ENCODE peak calls at places on chromosomes 5 and 9, in four cellular contexts. I is transverse colon, G is right lobe of liver, H is cardiac muscle cell. X is an unnamed sample.
A peak's percentile ranks its signal among the peaks of the same experiment; 100 is the strongest.

GRCh38 chr5:176359658-176360057 is 1.9 kb downstream of the KIAA1191 start:
- DNase-seq in I (no peak), G (no peak), H (no peak), X (no peak)

GRCh38 chr9:119284118-119284517 is 85.1 kb downstream of the BRINP1 start:
- DNase-seq in I (no peak), G (no peak), H (peak; percentile 54), X (no peak)

GRCh38 chr5:67051164-67051563 is 145.4 kb downstream of the CD180 start:
- DNase-seq in I (peak; percentile 78), G (no peak), H (no peak), X (no peak)

GRCh38 chr9:122806661-122807060 is 6.7 kb downstream of the OR1K1 start:
- DNase-seq in I (no peak), G (no peak), H (no peak), X (no peak)

GRCh38 chr9:136623849-136624183 is 38.9 kb upstream of the EGFL7 start:
- DNase-seq in I (peak; percentile 11), G (peak; percentile 52), H (no peak), X (no peak)

GRCh38 chr9:91978739-91979414 is 28.8 kb upstream of the ROR2 start:
- DNase-seq in I (no peak), G (no peak), H (peak; percentile 56), X (no peak)

GRCh38 chr9:83204047-83204446 is 141.1 kb upstream of the RASEF start:
- DNase-seq in I (no peak), G (no peak), H (peak; percentile 12), X (no peak)

GRCh38 chr5:82885657-82886389 is 191.4 kb downstream of the TMEM167A start:
- DNase-seq in I (no peak), G (no peak), H (no peak), X (no peak)

GRCh38 chr5:157549954-157550549 is 25.5 kb downstream of the ADAM19 start:
- DNase-seq in I (no peak), G (no peak), H (no peak), X (no peak)

GRCh38 chr5:37839441-37840035 is 303 bp downstream of the GDNF start:
- DNase-seq in I (peak; percentile 25), G (no peak), H (peak; percentile 77), X (peak; percentile 49)

GRCh38 chr9:135277219-135278201 is 190.0 kb downstream of the OLFM1 start:
- DNase-seq in I (no peak), G (no peak), H (no peak), X (no peak)

GRCh38 chr5:165334186-165334585 is 1828.8 kb downstream of the MAT2B start:
- DNase-seq in I (no peak), G (no peak), H (no peak), X (no peak)

GRCh38 chr5:96756985-96757384 is 50.8 kb downstream of the ERAP1 start:
- DNase-seq in I (no peak), G (no peak), H (no peak), X (no peak)

GRCh38 chr9:84782228-84782866 is 112.8 kb downstream of the NTRK2 start:
- DNase-seq in I (no peak), G (no peak), H (no peak), X (no peak)

GRCh38 chr5:180852510-180852909 is 8.6 kb downstream of the ZFP62 start:
- DNase-seq in I (no peak), G (no peak), H (no peak), X (no peak)

GRCh38 chr9:15377625-15378252 is 44.9 kb upstream of the SNAPC3 start:
- DNase-seq in I (no peak), G (no peak), H (no peak), X (no peak)

GRCh38 chr5:129905467-129906176 is 1.4 kb downstream of the CHSY3 start:
- DNase-seq in I (no peak), G (peak; percentile 45), H (peak; percentile 34), X (no peak)

GRCh38 chr5:35853652-35854051 is 3.0 kb upstream of the IL7R start:
- DNase-seq in I (peak; percentile 22), G (no peak), H (no peak), X (no peak)

GRCh38 chr9:114375386-114375785 is 12.4 kb downstream of the AKNA start:
- DNase-seq in I (no peak), G (no peak), H (no peak), X (no peak)

GRCh38 chr9:631596-631995 is 209.9 kb upstream of the DMRT1 start:
- DNase-seq in I (no peak), G (no peak), H (no peak), X (no peak)

GRCh38 chr5:181265092-181265671 is 4.2 kb upstream of the TRIM52 start:
- DNase-seq in I (no peak), G (no peak), H (no peak), X (no peak)

GRCh38 chr5:17343675-17344074 is 126.2 kb downstream of the BASP1 start:
- DNase-seq in I (no peak), G (no peak), H (no peak), X (no peak)

GRCh38 chr9:5629312-5630037 is 568 bp downstream of the RIC1 start:
- DNase-seq in I (peak; percentile 53), G (peak; percentile 71), H (peak; percentile 53), X (peak; percentile 61)

GRCh38 chr9:35836595-35836994 is 7.6 kb downstream of the TMEM8B start:
- DNase-seq in I (no peak), G (no peak), H (no peak), X (no peak)

GRCh38 chr9:91486699-91487497 is 63.3 kb upstream of the NFIL3 start:
- DNase-seq in I (no peak), G (no peak), H (no peak), X (no peak)

GRCh38 chr5:82719368-82719767 is 357.8 kb downstream of the TMEM167A start:
- DNase-seq in I (no peak), G (no peak), H (no peak), X (no peak)

GRCh38 chr9:125525846-125526619 is 181.0 kb downstream of the MAPKAP1 start:
- DNase-seq in I (no peak), G (no peak), H (no peak), X (peak; percentile 70)

GRCh38 chr9:86854898-86855523 is 92.3 kb downstream of the GAS1 start:
- DNase-seq in I (no peak), G (peak; percentile 72), H (peak; percentile 76), X (no peak)

GRCh38 chr5:53923969-53924876 is 363.8 kb downstream of the NDUFS4 start:
- DNase-seq in I (no peak), G (no peak), H (no peak), X (no peak)

GRCh38 chr5:126414874-126415502 is 8.2 kb upstream of the GRAMD2B start:
- DNase-seq in I (no peak), G (no peak), H (peak; percentile 62), X (peak; percentile 23)

GRCh38 chr5:141476132-141476909 is 555 bp downstream of the PCDHGC3 start:
- DNase-seq in I (peak; percentile 57), G (peak; percentile 53), H (peak; percentile 31), X (peak; percentile 64)

GRCh38 chr9:73157811-73158210 is 6.1 kb downstream of the ANXA1 start:
- DNase-seq in I (no peak), G (no peak), H (no peak), X (no peak)

GRCh38 chr9:21815643-21816042 is 13.2 kb downstream of the MTAP start:
- DNase-seq in I (no peak), G (no peak), H (no peak), X (no peak)

GRCh38 chr9:85290019-85290418 is 451.7 kb downstream of the AGTPBP1 start:
- DNase-seq in I (no peak), G (no peak), H (no peak), X (no peak)

GRCh38 chr9:36843964-36844363 is 190.1 kb downstream of the PAX5 start:
- DNase-seq in I (no peak), G (no peak), H (no peak), X (no peak)

GRCh38 chr9:37540634-37541033 is 35.5 kb downstream of the FBXO10 start:
- DNase-seq in I (peak; percentile 53), G (no peak), H (no peak), X (peak; percentile 47)

GRCh38 chr9:69223605-69224004 is 49.5 kb downstream of the TJP2 start:
- DNase-seq in I (no peak), G (no peak), H (peak; percentile 69), X (no peak)

GRCh38 chr5:131491749-131492148 is 143.3 kb downstream of the RAPGEF6 start:
- DNase-seq in I (no peak), G (no peak), H (no peak), X (no peak)

DNA sequence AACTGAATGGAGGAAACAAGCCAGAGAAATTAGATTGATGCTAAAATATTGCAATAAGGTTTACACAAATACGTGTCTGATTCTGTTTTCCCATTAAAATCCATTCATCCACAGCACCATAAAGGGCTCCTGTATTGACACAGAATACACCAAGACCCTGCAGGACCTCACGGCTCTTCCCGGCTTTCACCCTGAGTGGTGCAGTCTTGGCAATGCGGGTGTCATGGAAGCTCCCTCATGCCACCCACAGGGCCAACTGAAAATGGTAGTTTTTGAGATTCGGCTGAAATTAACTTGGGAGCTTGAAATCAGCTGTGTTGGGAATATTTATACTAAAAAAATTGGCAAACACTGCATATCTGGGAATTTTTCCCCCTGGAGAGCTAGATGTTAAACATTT is 17.3 kb upstream of the EXOC3 start:
- DNase-seq in I (no peak), G (no peak), H (no peak), X (no peak)
- TF ChIP-seq CTCF in I (no peak), G (no peak), H (peak; percentile 10), X (peak; percentile 13)

DNA sequence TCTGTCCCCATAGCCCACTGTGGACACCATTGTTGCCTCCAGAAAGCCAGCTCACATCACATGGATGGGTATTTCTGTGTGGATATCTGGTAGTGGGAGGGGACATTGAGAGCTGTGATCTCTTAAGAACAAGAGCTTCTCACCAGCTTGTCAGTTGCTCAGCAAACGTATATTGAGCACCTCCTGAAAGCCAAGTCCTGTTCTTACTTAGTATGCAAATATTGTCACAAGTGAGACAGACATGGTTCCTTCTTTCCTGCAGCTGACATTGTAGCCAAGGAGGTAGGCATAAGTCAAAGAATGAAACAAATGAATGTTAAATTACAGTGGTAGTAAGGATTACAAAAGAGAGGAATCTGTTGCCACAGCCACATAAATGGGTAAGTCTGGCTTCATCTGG is 3.8 kb downstream of the TCOF1 start:
- DNase-seq in I (no peak), G (no peak), H (no peak), X (no peak)
- H3K27ac ChIP-seq in I (no peak overlapping the region), G (no peak overlapping the region), H (no peak overlapping the region), X (no peak overlapping the region)

DNA sequence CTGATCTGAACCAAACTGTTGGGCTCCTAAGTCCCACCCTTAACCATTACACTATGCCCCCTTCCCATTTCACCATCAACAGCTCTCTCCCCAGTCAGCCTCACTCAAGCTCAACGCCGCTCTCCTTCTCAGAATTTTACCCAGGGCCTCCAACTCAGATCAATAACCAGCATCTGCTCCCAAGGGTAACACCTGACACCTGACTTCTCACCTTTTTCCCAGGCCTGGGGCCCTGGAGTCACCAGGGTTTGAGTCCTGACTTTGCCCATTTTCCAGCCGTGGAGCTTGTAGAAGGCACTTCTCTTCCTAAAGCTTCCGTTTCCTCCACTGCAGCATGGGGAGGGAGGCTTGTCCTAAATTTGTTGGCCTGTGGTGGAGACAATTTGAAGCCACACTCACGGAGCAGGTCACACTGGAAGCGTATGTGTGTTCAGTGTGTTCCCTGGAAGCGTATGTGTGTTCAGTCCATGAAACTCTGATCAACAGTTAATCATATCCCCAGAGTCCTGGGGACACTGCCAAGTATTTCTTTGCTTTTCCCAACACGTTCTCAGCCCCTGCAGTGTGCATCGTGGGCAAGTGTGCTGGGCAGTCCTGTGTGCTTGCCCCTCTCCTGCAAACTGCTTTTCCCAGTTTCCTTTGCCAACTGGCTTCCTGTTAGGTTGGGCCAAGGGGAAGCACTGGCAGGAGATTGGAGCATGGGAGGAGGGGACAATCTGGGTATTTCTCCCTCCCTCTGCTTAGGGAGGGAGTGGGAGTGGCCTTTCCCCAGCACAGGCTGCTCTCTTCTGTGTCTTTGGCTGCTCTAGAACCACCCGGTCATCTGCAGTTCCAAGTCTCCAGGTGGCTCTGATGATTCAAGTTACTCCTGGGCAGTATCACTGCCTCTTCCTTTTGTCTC is 36.9 kb upstream of the NEK6 start:
- DNase-seq in I (peak; percentile 60), G (peak; percentile 94), H (no peak), X (no peak)
- H3K4me1 ChIP-seq in I (peaks cover 16% of the 10 kb centered on the region), G (no peaks in the 10 kb centered on the region), H (no peaks in the 10 kb centered on the region), X (peaks cover 42% of the 10 kb centered on the region)

GRCh38 chr5:174571662-174572397 is 152.6 kb upstream of the MSX2 start:
- DNase-seq in I (peak; percentile 26), G (peak; percentile 42), H (peak; percentile 37), X (peak; percentile 18)
- TF ChIP-seq CTCF in I (no peak), G (peak; percentile 12), H (peak; percentile 66), X (peak; percentile 15)